ENCODE peak calls at places on chromosomes 13 and 19, in six cellular contexts. One of them, this sample, is unnamed.

GRCh38 chr19:17259118-17259780 is 5.3 kb downstream of the USHBP1 start:
- DNase-seq in Right ventricle myocardium superior: no peak
- DNase-seq in non-pigmented ciliary epithelial cell: no peak
- DNase-seq in M059J: peak
- DNase-seq in T1000: no peak
- DNase-seq in NCI-H1048: no peak
- DNase-seq in this sample: peak

GRCh38 chr19:41000310-41000737 is 9.2 kb downstream of the CYP2B6 start:
- DNase-seq in Right ventricle myocardium superior: no peak
- DNase-seq in non-pigmented ciliary epithelial cell: no peak
- DNase-seq in M059J: peak
- DNase-seq in T1000: no peak
- DNase-seq in NCI-H1048: no peak
- DNase-seq in this sample: peak

GRCh38 chr13:67238277-67238859 is 8.2 kb upstream of the PCDH9 start:
- DNase-seq in Right ventricle myocardium superior: no peak
- DNase-seq in non-pigmented ciliary epithelial cell: no peak
- DNase-seq in M059J: peak
- DNase-seq in T1000: no peak
- DNase-seq in NCI-H1048: no peak
- DNase-seq in this sample: peak

GRCh38 chr19:38172001-38172400 is 52.0 kb downstream of the DPF1 start:
- DNase-seq in Right ventricle myocardium superior: no peak
- DNase-seq in non-pigmented ciliary epithelial cell: no peak
- DNase-seq in M059J: no peak
- DNase-seq in T1000: no peak
- DNase-seq in NCI-H1048: no peak
- DNase-seq in this sample: no peak

GRCh38 chr19:2122982-2123381 is 26.3 kb downstream of the IZUMO4 start:
- DNase-seq in Right ventricle myocardium superior: no peak
- DNase-seq in non-pigmented ciliary epithelial cell: no peak
- DNase-seq in M059J: no peak
- DNase-seq in T1000: no peak
- DNase-seq in NCI-H1048: no peak
- DNase-seq in this sample: no peak

GRCh38 chr13:50531917-50532899 is 311.3 kb downstream of the DLEU7 start:
- DNase-seq in Right ventricle myocardium superior: no peak
- DNase-seq in non-pigmented ciliary epithelial cell: no peak
- DNase-seq in M059J: peak
- DNase-seq in T1000: no peak
- DNase-seq in NCI-H1048: no peak
- DNase-seq in this sample: no peak

GRCh38 chr13:46668302-46668720 is 115.3 kb downstream of the LRCH1 start:
- DNase-seq in Right ventricle myocardium superior: peak
- DNase-seq in non-pigmented ciliary epithelial cell: peak
- DNase-seq in M059J: peak
- DNase-seq in T1000: no peak
- DNase-seq in NCI-H1048: no peak
- DNase-seq in this sample: peak

GRCh38 chr13:43200736-43201135 is 177.3 kb downstream of the DNAJC15 start:
- DNase-seq in Right ventricle myocardium superior: no peak
- DNase-seq in non-pigmented ciliary epithelial cell: no peak
- DNase-seq in M059J: no peak
- DNase-seq in T1000: no peak
- DNase-seq in NCI-H1048: no peak
- DNase-seq in this sample: no peak

GRCh38 chr13:33454844-33455256 is 169.3 kb upstream of the STARD13 start:
- DNase-seq in Right ventricle myocardium superior: no peak
- DNase-seq in non-pigmented ciliary epithelial cell: no peak
- DNase-seq in M059J: peak
- DNase-seq in T1000: no peak
- DNase-seq in NCI-H1048: no peak
- DNase-seq in this sample: no peak

GRCh38 chr13:101516262-101516661 is 63.8 kb downstream of the ITGBL1 start:
- DNase-seq in Right ventricle myocardium superior: no peak
- DNase-seq in non-pigmented ciliary epithelial cell: no peak
- DNase-seq in M059J: no peak
- DNase-seq in T1000: no peak
- DNase-seq in NCI-H1048: no peak
- DNase-seq in this sample: no peak

GRCh38 chr13:27014406-27015359 is 156.9 kb downstream of the USP12 start:
- DNase-seq in Right ventricle myocardium superior: no peak
- DNase-seq in non-pigmented ciliary epithelial cell: no peak
- DNase-seq in M059J: no peak
- DNase-seq in T1000: no peak
- DNase-seq in NCI-H1048: no peak
- DNase-seq in this sample: no peak

This sample was measured in mammary epithelial cell.